ENCODE peak calls at places on chromosomes 4 and X, in seven cellular contexts. One of them, this sample, is unnamed.

GRCh38 chr4:44583393-44583792 is 68.0 kb downstream of the YIPF7 start:
- DNase-seq in endodermal cell: peak
- DNase-seq in mammary epithelial cell: peak
- DNase-seq in AG09319: no peak
- DNase-seq in lower lobe of right lung: no peak
- DNase-seq in neural progenitor cell: peak
- DNase-seq in activated CD8-positive, alpha-beta T cell treated with anti-CD3 and anti-CD28 coated beads for 36 hours: no peak
- DNase-seq in this sample: no peak

GRCh38 chrX:40314070-40314469 is 216.3 kb upstream of the BCOR start:
- DNase-seq in activated CD8-positive, alpha-beta T cell treated with anti-CD3 and anti-CD28 coated beads for 36 hours: no peak
- DNase-seq in lower lobe of right lung: no peak
- DNase-seq in AG09319: no peak
- DNase-seq in endodermal cell: peak
- DNase-seq in neural progenitor cell: peak
- DNase-seq in mammary epithelial cell: no peak
- DNase-seq in this sample: no peak

GRCh38 chr4:88937081-88937480 is 119.9 kb downstream of the FAM13A start:
- DNase-seq in activated CD8-positive, alpha-beta T cell treated with anti-CD3 and anti-CD28 coated beads for 36 hours: no peak
- DNase-seq in AG09319: no peak
- DNase-seq in endodermal cell: no peak
- DNase-seq in neural progenitor cell: no peak
- DNase-seq in lower lobe of right lung: no peak
- DNase-seq in mammary epithelial cell: peak
- DNase-seq in this sample: no peak

GRCh38 chr4:174600391-174600790 is 78.1 kb upstream of the HPGD start:
- DNase-seq in neural progenitor cell: no peak
- DNase-seq in lower lobe of right lung: no peak
- DNase-seq in AG09319: no peak
- DNase-seq in mammary epithelial cell: peak
- DNase-seq in endodermal cell: no peak
- DNase-seq in activated CD8-positive, alpha-beta T cell treated with anti-CD3 and anti-CD28 coated beads for 36 hours: no peak
- DNase-seq in this sample: no peak

GRCh38 chr4:6442555-6442954 is 29.9 kb downstream of the PPP2R2C start:
- DNase-seq in endodermal cell: no peak
- DNase-seq in neural progenitor cell: no peak
- DNase-seq in mammary epithelial cell: no peak
- DNase-seq in activated CD8-positive, alpha-beta T cell treated with anti-CD3 and anti-CD28 coated beads for 36 hours: no peak
- DNase-seq in lower lobe of right lung: no peak
- DNase-seq in AG09319: no peak
- DNase-seq in this sample: no peak

GRCh38 chr4:14908635-14909034 is 93.6 kb upstream of the CPEB2 start:
- DNase-seq in endodermal cell: no peak
- DNase-seq in neural progenitor cell: no peak
- DNase-seq in mammary epithelial cell: peak
- DNase-seq in lower lobe of right lung: no peak
- DNase-seq in AG09319: no peak
- DNase-seq in activated CD8-positive, alpha-beta T cell treated with anti-CD3 and anti-CD28 coated beads for 36 hours: no peak
- DNase-seq in this sample: no peak

GRCh38 chr4:54439831-54440243 is 210.7 kb downstream of the PDGFRA start:
- DNase-seq in neural progenitor cell: peak
- DNase-seq in mammary epithelial cell: peak
- DNase-seq in lower lobe of right lung: peak
- DNase-seq in endodermal cell: no peak
- DNase-seq in AG09319: peak
- DNase-seq in activated CD8-positive, alpha-beta T cell treated with anti-CD3 and anti-CD28 coated beads for 36 hours: no peak
- DNase-seq in this sample: no peak

GRCh38 chrX:2692221-2693122 is 1.4 kb downstream of the CD99 start:
- DNase-seq in lower lobe of right lung: peak
- DNase-seq in AG09319: no peak
- DNase-seq in neural progenitor cell: peak
- DNase-seq in activated CD8-positive, alpha-beta T cell treated with anti-CD3 and anti-CD28 coated beads for 36 hours: no peak
- DNase-seq in endodermal cell: peak
- DNase-seq in mammary epithelial cell: no peak
- DNase-seq in this sample: peak

GRCh38 chr4:55498051-55498450 is 48.7 kb downstream of the CLOCK start:
- DNase-seq in endodermal cell: no peak
- DNase-seq in mammary epithelial cell: no peak
- DNase-seq in activated CD8-positive, alpha-beta T cell treated with anti-CD3 and anti-CD28 coated beads for 36 hours: no peak
- DNase-seq in lower lobe of right lung: no peak
- DNase-seq in neural progenitor cell: no peak
- DNase-seq in AG09319: no peak
- DNase-seq in this sample: no peak

GRCh38 chr4:16686195-16686594 is 212.2 kb downstream of the LDB2 start:
- DNase-seq in lower lobe of right lung: no peak
- DNase-seq in AG09319: peak
- DNase-seq in activated CD8-positive, alpha-beta T cell treated with anti-CD3 and anti-CD28 coated beads for 36 hours: no peak
- DNase-seq in endodermal cell: no peak
- DNase-seq in mammary epithelial cell: no peak
- DNase-seq in neural progenitor cell: no peak
- DNase-seq in this sample: no peak

GRCh38 chrX:42466706-42467105 is 311.3 kb downstream of the PPP1R2C start:
- DNase-seq in lower lobe of right lung: no peak
- DNase-seq in mammary epithelial cell: peak
- DNase-seq in neural progenitor cell: no peak
- DNase-seq in endodermal cell: no peak
- DNase-seq in activated CD8-positive, alpha-beta T cell treated with anti-CD3 and anti-CD28 coated beads for 36 hours: no peak
- DNase-seq in AG09319: no peak
- DNase-seq in this sample: no peak

GRCh38 chr4:108313546-108314339 is 145.0 kb upstream of the LEF1 start:
- DNase-seq in lower lobe of right lung: no peak
- DNase-seq in mammary epithelial cell: no peak
- DNase-seq in activated CD8-positive, alpha-beta T cell treated with anti-CD3 and anti-CD28 coated beads for 36 hours: peak
- DNase-seq in AG09319: no peak
- DNase-seq in endodermal cell: peak
- DNase-seq in neural progenitor cell: no peak
- DNase-seq in this sample: no peak

GRCh38 chr4:105191621-105192210 is 45.0 kb downstream of the TET2 start:
- DNase-seq in neural progenitor cell: no peak
- DNase-seq in endodermal cell: no peak
- DNase-seq in activated CD8-positive, alpha-beta T cell treated with anti-CD3 and anti-CD28 coated beads for 36 hours: no peak
- DNase-seq in lower lobe of right lung: no peak
- DNase-seq in AG09319: no peak
- DNase-seq in mammary epithelial cell: peak
- DNase-seq in this sample: peak

GRCh38 chrX:73916931-73917657 is 354.1 kb downstream of the CHIC1 start:
- DNase-seq in lower lobe of right lung: no peak
- DNase-seq in neural progenitor cell: peak
- DNase-seq in mammary epithelial cell: peak
- DNase-seq in AG09319: peak
- DNase-seq in endodermal cell: no peak
- DNase-seq in activated CD8-positive, alpha-beta T cell treated with anti-CD3 and anti-CD28 coated beads for 36 hours: no peak
- DNase-seq in this sample: no peak

GRCh38 chr4:53281438-53281837 is 84.4 kb downstream of the SCFD2 start:
- DNase-seq in AG09319: no peak
- DNase-seq in endodermal cell: no peak
- DNase-seq in mammary epithelial cell: no peak
- DNase-seq in lower lobe of right lung: no peak
- DNase-seq in activated CD8-positive, alpha-beta T cell treated with anti-CD3 and anti-CD28 coated beads for 36 hours: no peak
- DNase-seq in neural progenitor cell: no peak
- DNase-seq in this sample: no peak

GRCh38 chrX:105190252-105190853 is 30.1 kb downstream of the TEX13A start:
- DNase-seq in neural progenitor cell: peak
- DNase-seq in lower lobe of right lung: no peak
- DNase-seq in mammary epithelial cell: peak
- DNase-seq in activated CD8-positive, alpha-beta T cell treated with anti-CD3 and anti-CD28 coated beads for 36 hours: peak
- DNase-seq in endodermal cell: peak
- DNase-seq in AG09319: no peak
- DNase-seq in this sample: peak

DNA sequence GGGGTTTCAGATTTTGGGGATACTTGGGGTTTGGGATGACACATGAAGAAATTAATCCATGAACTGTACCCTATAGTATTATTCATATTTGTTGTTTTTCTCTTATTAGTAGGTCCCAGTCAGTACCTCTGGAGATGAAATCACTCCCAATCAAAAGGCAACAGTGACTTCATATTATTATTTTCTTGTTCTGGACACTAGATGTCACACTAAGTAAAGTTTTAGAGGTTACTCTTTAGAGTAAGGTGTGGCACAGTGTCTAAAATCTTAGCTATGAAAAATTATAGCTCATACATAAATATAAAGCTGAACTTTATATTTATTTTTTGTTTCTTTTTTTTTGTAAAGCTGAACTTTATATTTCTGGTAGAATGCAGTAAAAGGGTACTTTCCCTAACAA is 35.1 kb downstream of the FAM114A1 start:
- DNase-seq in AG09319: no peak
- DNase-seq in lower lobe of right lung: no peak
- DNase-seq in activated CD8-positive, alpha-beta T cell treated with anti-CD3 and anti-CD28 coated beads for 36 hours: no peak
- DNase-seq in mammary epithelial cell: peak
- DNase-seq in endodermal cell: no peak
- DNase-seq in neural progenitor cell: peak
- DNase-seq in this sample: peak
- TF ChIP-seq CTCF in AG09319: peak
- TF ChIP-seq CTCF in lower lobe of right lung: peak
- TF ChIP-seq CTCF in activated CD8-positive, alpha-beta T cell treated with anti-CD3 and anti-CD28 coated beads for 36 hours: peak
- TF ChIP-seq CTCF in mammary epithelial cell: peak
- TF ChIP-seq CTCF in endodermal cell: peak
- TF ChIP-seq CTCF in neural progenitor cell: peak
- TF ChIP-seq CTCF in this sample: peak

DNA sequence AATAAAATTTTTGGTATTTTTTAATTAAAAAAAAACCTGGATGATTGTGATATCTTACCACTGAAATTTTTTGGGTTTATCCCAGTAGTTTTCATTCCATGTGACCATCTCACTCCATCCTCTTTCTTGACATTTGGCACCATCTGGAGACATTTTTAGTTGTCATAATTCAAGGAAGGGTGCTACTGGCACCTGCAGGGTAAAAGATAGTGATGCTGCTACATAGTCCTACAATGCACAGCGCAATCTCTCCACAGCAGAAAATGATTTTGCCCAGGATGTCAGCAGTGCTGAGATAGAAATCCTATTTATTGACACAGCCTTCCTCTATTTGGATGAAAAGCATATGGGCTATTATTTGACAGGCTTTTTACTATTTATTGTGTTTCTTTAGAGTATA is 79.3 kb downstream of the RBPJ start:
- DNase-seq in mammary epithelial cell: no peak
- DNase-seq in AG09319: no peak
- DNase-seq in lower lobe of right lung: no peak
- DNase-seq in endodermal cell: no peak
- DNase-seq in neural progenitor cell: no peak
- DNase-seq in activated CD8-positive, alpha-beta T cell treated with anti-CD3 and anti-CD28 coated beads for 36 hours: no peak
- DNase-seq in this sample: no peak
- TF ChIP-seq CTCF in mammary epithelial cell: no peak
- TF ChIP-seq CTCF in AG09319: no peak
- TF ChIP-seq CTCF in lower lobe of right lung: no peak
- TF ChIP-seq CTCF in endodermal cell: peak
- TF ChIP-seq CTCF in neural progenitor cell: no peak
- TF ChIP-seq CTCF in activated CD8-positive, alpha-beta T cell treated with anti-CD3 and anti-CD28 coated beads for 36 hours: no peak
- TF ChIP-seq CTCF in this sample: no peak

GRCh38 chr4:37528161-37528560 is 158.0 kb downstream of the RELL1 start:
- DNase-seq in mammary epithelial cell: peak
- DNase-seq in neural progenitor cell: no peak
- DNase-seq in endodermal cell: no peak
- DNase-seq in activated CD8-positive, alpha-beta T cell treated with anti-CD3 and anti-CD28 coated beads for 36 hours: no peak
- DNase-seq in AG09319: no peak
- DNase-seq in lower lobe of right lung: peak
- DNase-seq in this sample: no peak
- TF ChIP-seq CTCF in mammary epithelial cell: peak
- TF ChIP-seq CTCF in neural progenitor cell: no peak
- TF ChIP-seq CTCF in endodermal cell: no peak
- TF ChIP-seq CTCF in activated CD8-positive, alpha-beta T cell treated with anti-CD3 and anti-CD28 coated beads for 36 hours: no peak
- TF ChIP-seq CTCF in AG09319: no peak
- TF ChIP-seq CTCF in lower lobe of right lung: no peak
- TF ChIP-seq CTCF in this sample: no peak

DNA sequence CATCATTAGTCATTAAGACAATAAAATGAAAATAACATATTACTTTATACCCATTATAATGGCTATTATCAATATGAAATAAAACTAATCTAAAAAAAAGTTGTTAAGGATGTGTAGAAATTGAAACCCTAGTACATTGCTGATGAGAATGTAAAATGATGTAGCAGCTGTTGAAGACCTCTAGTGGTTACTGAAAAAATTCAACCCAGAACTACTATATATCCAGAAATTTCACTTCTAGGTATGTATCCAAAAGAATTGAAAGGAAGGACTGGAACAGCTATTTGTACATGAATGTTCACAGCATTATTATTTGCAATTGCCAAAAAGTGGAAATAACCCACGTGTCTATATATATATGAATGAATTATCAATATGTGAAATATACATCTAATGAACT is 180.3 kb upstream of the KLHL4 start:
- DNase-seq in endodermal cell: no peak
- DNase-seq in lower lobe of right lung: no peak
- DNase-seq in AG09319: no peak
- DNase-seq in mammary epithelial cell: no peak
- DNase-seq in activated CD8-positive, alpha-beta T cell treated with anti-CD3 and anti-CD28 coated beads for 36 hours: no peak
- DNase-seq in neural progenitor cell: no peak
- DNase-seq in this sample: no peak
- TF ChIP-seq CTCF in endodermal cell: peak
- TF ChIP-seq CTCF in lower lobe of right lung: no peak
- TF ChIP-seq CTCF in AG09319: no peak
- TF ChIP-seq CTCF in mammary epithelial cell: no peak
- TF ChIP-seq CTCF in activated CD8-positive, alpha-beta T cell treated with anti-CD3 and anti-CD28 coated beads for 36 hours: no peak
- TF ChIP-seq CTCF in neural progenitor cell: peak
- TF ChIP-seq CTCF in this sample: no peak

GRCh38 chrX:120839506-120839905 is 36.2 kb downstream of the CT47B1 start:
- DNase-seq in activated CD8-positive, alpha-beta T cell treated with anti-CD3 and anti-CD28 coated beads for 36 hours: no peak
- DNase-seq in mammary epithelial cell: peak
- DNase-seq in AG09319: no peak
- DNase-seq in neural progenitor cell: no peak
- DNase-seq in lower lobe of right lung: no peak
- DNase-seq in endodermal cell: no peak
- DNase-seq in this sample: no peak

DNA sequence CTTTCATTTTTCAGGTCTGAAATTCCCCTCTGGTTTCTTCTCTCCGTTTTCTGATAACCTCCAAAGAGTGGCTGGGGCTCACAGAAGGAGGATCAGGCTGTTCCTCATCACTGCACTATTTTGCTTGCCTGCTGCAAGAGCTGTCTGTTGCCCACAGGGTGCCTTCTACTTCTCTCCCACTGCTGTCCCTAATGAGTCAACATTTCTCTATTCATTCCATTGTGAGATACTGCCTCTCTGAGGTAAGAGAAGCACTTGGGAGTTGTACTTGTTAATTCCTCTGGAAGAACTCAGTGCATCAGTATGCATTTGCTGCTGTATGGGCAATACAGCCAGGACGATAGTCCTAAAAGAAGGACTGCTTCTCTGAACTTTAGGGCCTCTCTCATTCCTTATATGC is 34.8 kb downstream of the CT47B1 start:
- DNase-seq in lower lobe of right lung: no peak
- DNase-seq in endodermal cell: no peak
- DNase-seq in AG09319: no peak
- DNase-seq in activated CD8-positive, alpha-beta T cell treated with anti-CD3 and anti-CD28 coated beads for 36 hours: no peak
- DNase-seq in mammary epithelial cell: peak
- DNase-seq in neural progenitor cell: no peak
- DNase-seq in this sample: no peak
- TF ChIP-seq CTCF in lower lobe of right lung: no peak
- TF ChIP-seq CTCF in endodermal cell: no peak
- TF ChIP-seq CTCF in AG09319: no peak
- TF ChIP-seq CTCF in activated CD8-positive, alpha-beta T cell treated with anti-CD3 and anti-CD28 coated beads for 36 hours: no peak
- TF ChIP-seq CTCF in mammary epithelial cell: peak
- TF ChIP-seq CTCF in neural progenitor cell: no peak
- TF ChIP-seq CTCF in this sample: no peak

This sample was measured in GM20000.